ENCODE peak calls at places on chromosomes 7 and 10, in five cellular contexts. G is IMR-90, O is SK-N-SH, W is HepG2, Q is GM12878. R is an unnamed sample.

GRCh38 chr10:48551796-48552591 is 52.9 kb downstream of the ARHGAP22 start:
- DNase-seq in G (peak; percentile 59), O (peak; percentile 87), W (no peak), Q (no peak), R (peak; percentile 73)

GRCh38 chr7:4610768-4611467 is 71.2 kb upstream of the FOXK1 start:
- DNase-seq in G (peak; percentile 69), O (peak; percentile 77), W (peak; percentile 74), Q (peak; percentile 39), R (peak; percentile 59)

GRCh38 chr10:36172574-36172973 is 530.5 kb upstream of the FZD8 start:
- DNase-seq in G (peak; percentile 85), O (no peak), W (no peak), Q (no peak), R (no peak)

GRCh38 chr7:91953618-91954017 is 13.0 kb downstream of the AKAP9 start:
- DNase-seq in G (peak; percentile 36), O (peak; percentile 20), W (peak; percentile 10), Q (no peak), R (peak; percentile 43)

GRCh38 chr7:106358103-106358663 is 73.4 kb upstream of the NAMPT start:
- DNase-seq in G (peak; percentile 41), O (no peak), W (no peak), Q (no peak), R (peak; percentile 67)

GRCh38 chr10:8133146-8133545 is 78.7 kb downstream of the GATA3 start:
- DNase-seq in G (no peak), O (no peak), W (no peak), Q (peak; percentile 80), R (no peak)

GRCh38 chr7:37322831-37323230 is 125.8 kb downstream of the ELMO1 start:
- DNase-seq in G (no peak), O (no peak), W (no peak), Q (no peak), R (no peak)

GRCh38 chr7:67346876-67347275 is 350.2 kb downstream of the TYW1 start:
- DNase-seq in G (no peak), O (no peak), W (no peak), Q (no peak), R (no peak)

GRCh38 chr7:89584896-89585295 is 569.4 kb upstream of the STEAP1 start:
- DNase-seq in G (no peak), O (no peak), W (no peak), Q (no peak), R (no peak)

GRCh38 chr10:130986828-130987227 is 324.7 kb downstream of the TCERG1L start:
- DNase-seq in G (no peak), O (no peak), W (no peak), Q (no peak), R (no peak)

DNA sequence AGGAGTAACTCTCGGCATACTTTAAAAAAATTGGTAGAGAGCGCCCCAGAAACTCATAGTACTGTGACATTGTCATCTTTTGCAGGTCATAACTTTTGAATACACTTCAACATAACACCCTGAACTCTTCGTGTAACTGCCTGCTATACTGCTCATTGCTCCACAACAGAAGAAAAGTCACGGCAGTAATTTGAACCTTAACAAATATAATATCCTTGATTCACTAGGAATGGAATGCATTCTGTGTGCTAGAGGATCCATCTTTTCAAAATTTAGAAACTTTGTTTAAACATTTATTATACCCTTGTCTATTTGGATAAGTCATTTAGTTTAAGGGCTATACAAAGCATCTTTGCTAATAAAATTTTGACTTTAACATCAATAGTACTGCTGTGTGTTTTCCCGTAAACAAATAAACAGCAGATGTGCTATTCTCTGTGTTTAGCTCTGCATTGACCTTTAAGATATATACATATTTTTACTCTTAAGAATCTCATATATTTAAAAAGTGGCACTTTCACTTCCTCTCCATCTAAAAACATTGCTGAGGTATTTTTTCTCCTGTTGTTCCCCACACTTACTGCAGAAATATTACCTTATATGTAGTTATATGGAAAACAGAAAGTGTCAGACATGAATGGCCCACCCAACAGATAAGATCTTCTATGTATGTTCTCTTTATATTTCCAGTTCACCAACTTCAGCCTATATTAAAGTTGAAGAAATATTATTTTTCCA is 217.6 kb upstream of the TMEM229A start:
- DNase-seq in G (peak; percentile 42), O (no peak), W (no peak), Q (no peak), R (no peak)
- TF ChIP-seq MXI1 in G (no peak), O (no peak), W (no peak), Q (no peak), R (no peak)

DNA sequence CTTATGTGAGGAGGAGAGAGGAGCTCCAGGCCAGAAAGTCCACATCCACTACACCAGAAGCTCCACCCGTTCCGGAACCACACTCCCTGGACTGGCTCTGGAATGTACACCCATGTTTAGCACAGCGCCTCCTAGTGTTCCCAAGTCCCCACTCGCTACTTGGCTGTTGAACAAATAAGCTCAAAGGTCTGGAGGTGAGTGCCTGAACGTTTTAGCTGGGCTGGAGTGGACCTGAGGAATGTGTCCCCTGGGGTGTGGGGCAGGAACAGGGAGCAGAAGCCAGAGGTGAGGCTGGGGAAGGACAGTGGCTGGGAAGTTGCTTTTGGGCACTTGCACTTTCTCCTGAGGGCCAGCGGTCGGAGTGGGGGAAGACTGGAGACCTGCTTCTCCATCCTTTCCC is 164.1 kb upstream of the CDCA7L start:
- DNase-seq in G (peak; percentile 37), O (peak; percentile 35), W (peak; percentile 65), Q (no peak), R (peak; percentile 66)
- TF ChIP-seq MXI1 in G (no peak), O (no peak), W (no peak), Q (no peak), R (no peak)

DNA sequence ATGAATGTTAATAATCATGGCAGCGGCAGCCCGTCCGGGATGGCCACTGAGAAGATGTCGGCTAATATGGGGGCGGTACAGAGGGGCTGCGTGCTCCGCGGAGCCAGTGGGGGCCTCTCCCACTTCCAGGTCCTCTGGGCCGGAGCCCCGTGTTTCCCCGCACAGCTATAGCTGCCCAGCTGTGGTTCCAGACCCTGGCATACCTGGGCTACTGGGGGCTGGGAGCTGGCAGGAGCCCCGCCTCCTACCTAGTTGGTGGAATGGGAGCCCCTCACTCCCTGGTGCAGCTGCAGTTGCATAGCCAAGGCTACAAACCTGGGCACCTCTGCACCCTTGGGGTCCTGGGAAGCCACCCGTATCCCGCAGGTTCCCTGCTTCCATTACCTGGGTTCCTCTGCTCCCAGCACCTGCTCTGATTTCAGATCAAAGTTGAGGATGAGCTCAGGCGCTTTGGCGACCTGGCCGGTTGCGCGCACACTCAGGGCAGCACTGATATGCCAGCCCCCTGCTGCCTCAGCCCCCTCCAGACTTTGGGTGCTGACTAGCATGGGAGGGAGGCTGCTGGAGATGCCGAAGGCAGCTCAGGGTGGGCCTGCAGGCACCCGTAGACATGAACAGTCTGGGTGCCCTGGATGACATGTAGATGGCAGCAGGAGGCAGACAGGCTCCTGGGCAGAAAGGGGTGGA is 236.5 kb upstream of the SEMA3D start:
- DNase-seq in G (no peak), O (no peak), W (no peak), Q (no peak), R (no peak)
- TF ChIP-seq MXI1 in G (no peak), O (no peak), W (no peak), Q (no peak), R (no peak)

GRCh38 chr10:42979181-42979580 is 97.7 kb upstream of the RET start:
- DNase-seq in G (no peak), O (peak; percentile 56), W (no peak), Q (no peak), R (peak; percentile 37)
- TF ChIP-seq MXI1 in G (no peak), O (no peak), W (no peak), Q (no peak), R (no peak)

DNA sequence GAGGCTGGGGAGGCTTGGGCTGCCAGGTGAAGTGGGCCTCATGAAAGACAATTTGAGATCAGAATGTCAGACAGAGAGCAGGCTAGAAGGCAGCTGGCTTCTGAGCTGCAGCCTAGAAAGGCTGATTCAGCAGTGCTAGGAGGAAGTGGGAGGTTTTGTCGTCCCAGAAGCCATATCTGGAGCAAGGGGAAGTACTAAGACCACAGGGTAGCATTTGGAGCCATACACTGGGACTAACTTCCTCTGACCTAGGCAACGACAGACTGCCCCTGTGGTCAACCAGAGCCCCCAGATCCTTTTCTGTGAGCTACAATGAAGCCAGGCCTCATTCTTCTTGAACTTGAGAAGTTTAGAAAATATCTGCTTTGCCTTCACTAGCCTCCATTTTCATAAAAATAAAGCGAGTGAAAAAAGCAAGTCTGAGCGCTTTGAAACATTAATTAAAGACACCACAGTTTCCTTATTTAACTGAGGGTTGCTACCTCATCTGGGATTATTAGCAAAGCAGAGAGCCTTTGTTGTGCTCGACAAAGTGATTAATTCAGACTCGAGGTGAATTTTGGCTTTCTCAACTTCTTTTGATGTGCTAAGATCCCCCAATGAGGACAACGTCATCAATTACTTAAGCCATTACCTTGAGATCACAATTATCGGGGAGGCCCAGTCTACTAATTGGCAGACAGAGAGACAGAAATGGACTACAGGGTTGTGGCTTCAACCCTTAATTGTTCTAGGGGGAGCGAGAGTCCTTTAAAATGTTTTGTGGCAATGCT is 26.6 kb downstream of the TBXAS1 start:
- DNase-seq in G (no peak), O (no peak), W (no peak), Q (peak; percentile 51), R (peak; percentile 36)
- TF ChIP-seq MXI1 in G (no peak), O (no peak), W (no peak), Q (no peak), R (no peak)

GRCh38 chr7:78585958-78586357 is 787.4 kb downstream of the PHTF2 start:
- DNase-seq in G (no peak), O (no peak), W (no peak), Q (no peak), R (no peak)
- TF ChIP-seq MXI1 in G (no peak), O (no peak), W (no peak), Q (no peak), R (no peak)

GRCh38 chr7:113652501-113652900 is 266.3 kb downstream of the PPP1R3A start:
- DNase-seq in G (peak; percentile 11), O (no peak), W (no peak), Q (no peak), R (no peak)
- TF ChIP-seq MXI1 in G (no peak), O (no peak), W (no peak), Q (no peak), R (no peak)

DNA sequence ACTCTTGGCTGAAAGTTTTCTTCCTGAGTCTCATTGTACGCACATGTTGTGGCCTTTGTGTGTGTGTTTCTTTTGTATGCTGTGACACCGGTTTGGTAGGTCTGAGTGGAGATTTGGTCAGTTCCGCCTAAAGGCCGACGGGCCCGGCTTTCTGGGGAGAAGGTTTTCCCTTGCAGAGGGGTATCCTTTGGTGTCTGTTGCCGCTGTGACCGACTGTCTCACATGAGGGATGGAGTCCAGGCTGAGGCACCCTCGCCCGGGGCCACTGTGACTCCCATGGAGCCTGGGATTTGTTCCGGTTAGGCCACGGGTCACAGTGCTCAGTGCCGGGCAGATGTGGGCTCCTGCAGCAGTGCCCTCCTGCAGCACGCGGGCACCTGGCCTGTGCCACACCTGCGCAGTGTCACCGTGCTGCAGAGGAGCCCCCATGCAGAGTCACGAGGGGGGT is 19.4 kb downstream of the INPP5A start:
- DNase-seq in G (no peak), O (peak; percentile 16), W (no peak), Q (no peak), R (no peak)
- TF ChIP-seq MXI1 in G (no peak), O (no peak), W (no peak), Q (no peak), R (no peak)